ENCODE peak calls at places on chromosomes 12 and 14, in six cellular contexts. One of them, this sample, is unnamed.

GRCh38 chr12:124188561-124189405 is 106.1 kb upstream of the RFLNA start:
- DNase-seq in foreskin fibroblast: no peak
- DNase-seq in endothelial cell: peak; percentile 22
- DNase-seq in cardiac muscle cell: no peak
- DNase-seq in HCT116: no peak
- DNase-seq in epithelial cell of esophagus: peak; percentile 73
- DNase-seq in this sample: no peak

GRCh38 chr12:24631691-24632090 is 317.2 kb downstream of the BCAT1 start:
- DNase-seq in foreskin fibroblast: no peak
- DNase-seq in endothelial cell: no peak
- DNase-seq in cardiac muscle cell: no peak
- DNase-seq in HCT116: no peak
- DNase-seq in epithelial cell of esophagus: no peak
- DNase-seq in this sample: no peak

GRCh38 chr14:74634964-74635363 is 22.9 kb upstream of the LTBP2 start:
- DNase-seq in foreskin fibroblast: no peak
- DNase-seq in endothelial cell: no peak
- DNase-seq in cardiac muscle cell: no peak
- DNase-seq in HCT116: no peak
- DNase-seq in epithelial cell of esophagus: no peak
- DNase-seq in this sample: no peak

GRCh38 chr12:107318804-107319535 is 225.6 kb upstream of the CRY1 start:
- DNase-seq in foreskin fibroblast: no peak
- DNase-seq in endothelial cell: peak; percentile 47
- DNase-seq in cardiac muscle cell: peak; percentile 64
- DNase-seq in HCT116: no peak
- DNase-seq in epithelial cell of esophagus: peak; percentile 63
- DNase-seq in this sample: no peak

GRCh38 chr12:15274561-15274967 is 47.7 kb upstream of the PTPRO start:
- DNase-seq in foreskin fibroblast: peak; percentile 30
- DNase-seq in endothelial cell: no peak
- DNase-seq in cardiac muscle cell: no peak
- DNase-seq in HCT116: no peak
- DNase-seq in epithelial cell of esophagus: peak; percentile 80
- DNase-seq in this sample: no peak

GRCh38 chr12:65895759-65896656 is 71.7 kb downstream of the HMGA2 start:
- DNase-seq in foreskin fibroblast: no peak
- DNase-seq in endothelial cell: no peak
- DNase-seq in cardiac muscle cell: no peak
- DNase-seq in HCT116: peak; percentile 51
- DNase-seq in epithelial cell of esophagus: no peak
- DNase-seq in this sample: no peak

GRCh38 chr12:76637807-76638206 is 78.2 kb upstream of the OSBPL8 start:
- DNase-seq in foreskin fibroblast: peak; percentile 50
- DNase-seq in endothelial cell: no peak
- DNase-seq in cardiac muscle cell: no peak
- DNase-seq in HCT116: no peak
- DNase-seq in epithelial cell of esophagus: peak; percentile 83
- DNase-seq in this sample: no peak

GRCh38 chr14:20262642-20263128 is 23.6 kb downstream of the OR11H4 start:
- DNase-seq in foreskin fibroblast: peak; percentile 53
- DNase-seq in endothelial cell: no peak
- DNase-seq in cardiac muscle cell: no peak
- DNase-seq in HCT116: peak; percentile 6
- DNase-seq in epithelial cell of esophagus: peak; percentile 96
- DNase-seq in this sample: no peak

GRCh38 chr14:54665938-54666337 is 99.0 kb downstream of the SAMD4A start:
- DNase-seq in foreskin fibroblast: no peak
- DNase-seq in endothelial cell: no peak
- DNase-seq in cardiac muscle cell: no peak
- DNase-seq in HCT116: no peak
- DNase-seq in epithelial cell of esophagus: peak; percentile 47
- DNase-seq in this sample: no peak

GRCh38 chr14:54002653-54003052 is 46.0 kb upstream of the BMP4 start:
- DNase-seq in foreskin fibroblast: peak; percentile 77
- DNase-seq in endothelial cell: no peak
- DNase-seq in cardiac muscle cell: no peak
- DNase-seq in HCT116: no peak
- DNase-seq in epithelial cell of esophagus: no peak
- DNase-seq in this sample: no peak

GRCh38 chr14:92561906-92562489 is 48.4 kb downstream of the RIN3 start:
- DNase-seq in foreskin fibroblast: no peak
- DNase-seq in endothelial cell: no peak
- DNase-seq in cardiac muscle cell: no peak
- DNase-seq in HCT116: no peak
- DNase-seq in epithelial cell of esophagus: no peak
- DNase-seq in this sample: no peak

GRCh38 chr14:89041245-89041585 is 216.8 kb downstream of the TTC8 start:
- DNase-seq in foreskin fibroblast: no peak
- DNase-seq in endothelial cell: no peak
- DNase-seq in cardiac muscle cell: no peak
- DNase-seq in HCT116: peak; percentile 27
- DNase-seq in epithelial cell of esophagus: peak; percentile 24
- DNase-seq in this sample: no peak

GRCh38 chr12:107565551-107565950 is 120.0 kb upstream of the PWP1 start:
- DNase-seq in foreskin fibroblast: no peak
- DNase-seq in endothelial cell: no peak
- DNase-seq in cardiac muscle cell: no peak
- DNase-seq in HCT116: no peak
- DNase-seq in epithelial cell of esophagus: no peak
- DNase-seq in this sample: no peak

GRCh38 chr12:34214011-34214410 is 191.7 kb downstream of the ALG10 start:
- DNase-seq in foreskin fibroblast: no peak
- DNase-seq in endothelial cell: no peak
- DNase-seq in cardiac muscle cell: no peak
- DNase-seq in HCT116: no peak
- DNase-seq in epithelial cell of esophagus: no peak
- DNase-seq in this sample: no peak

GRCh38 chr12:68530965-68531364 is 79.7 kb upstream of the RAP1B start:
- DNase-seq in foreskin fibroblast: peak; percentile 49
- DNase-seq in endothelial cell: no peak
- DNase-seq in cardiac muscle cell: no peak
- DNase-seq in HCT116: no peak
- DNase-seq in epithelial cell of esophagus: no peak
- DNase-seq in this sample: no peak

GRCh38 chr14:73591690-73592448 is at the start of gene ACOT4:
- DNase-seq in foreskin fibroblast: peak; percentile 34
- DNase-seq in endothelial cell: peak; percentile 34
- DNase-seq in cardiac muscle cell: peak; percentile 28
- DNase-seq in HCT116: no peak
- DNase-seq in epithelial cell of esophagus: peak; percentile 51
- DNase-seq in this sample: no peak

GRCh38 chr14:67461341-67461985 is 27.1 kb downstream of the TMEM229B start:
- DNase-seq in foreskin fibroblast: peak; percentile 2
- DNase-seq in endothelial cell: no peak
- DNase-seq in cardiac muscle cell: no peak
- DNase-seq in HCT116: no peak
- DNase-seq in epithelial cell of esophagus: peak; percentile 86
- DNase-seq in this sample: no peak

GRCh38 chr12:6460751-6461371 is 9.0 kb downstream of the TAPBPL start:
- DNase-seq in foreskin fibroblast: no peak
- DNase-seq in endothelial cell: no peak
- DNase-seq in cardiac muscle cell: no peak
- DNase-seq in HCT116: no peak
- DNase-seq in epithelial cell of esophagus: no peak
- DNase-seq in this sample: no peak

GRCh38 chr12:57593187-57593586 is 2.2 kb downstream of the PIP4K2C start:
- DNase-seq in foreskin fibroblast: no peak
- DNase-seq in endothelial cell: no peak
- DNase-seq in cardiac muscle cell: no peak
- DNase-seq in HCT116: no peak
- DNase-seq in epithelial cell of esophagus: no peak
- DNase-seq in this sample: no peak

GRCh38 chr14:101221549-101222160 is 318.1 kb upstream of the RTL1 start:
- DNase-seq in foreskin fibroblast: no peak
- DNase-seq in endothelial cell: no peak
- DNase-seq in cardiac muscle cell: no peak
- DNase-seq in HCT116: no peak
- DNase-seq in epithelial cell of esophagus: no peak
- DNase-seq in this sample: no peak

GRCh38 chr14:61460853-61461611 is 139.7 kb downstream of the PRKCH start:
- DNase-seq in foreskin fibroblast: no peak
- DNase-seq in endothelial cell: no peak
- DNase-seq in cardiac muscle cell: peak; percentile 54
- DNase-seq in HCT116: no peak
- DNase-seq in epithelial cell of esophagus: peak; percentile 92
- DNase-seq in this sample: no peak

GRCh38 chr14:62216121-62216520 is 453.9 kb downstream of the SNAPC1 start:
- DNase-seq in foreskin fibroblast: no peak
- DNase-seq in endothelial cell: no peak
- DNase-seq in cardiac muscle cell: no peak
- DNase-seq in HCT116: no peak
- DNase-seq in epithelial cell of esophagus: no peak
- DNase-seq in this sample: no peak

GRCh38 chr14:92589213-92589852 is 75.8 kb downstream of the RIN3 start:
- DNase-seq in foreskin fibroblast: peak; percentile 32
- DNase-seq in endothelial cell: no peak
- DNase-seq in cardiac muscle cell: peak; percentile 62
- DNase-seq in HCT116: no peak
- DNase-seq in epithelial cell of esophagus: peak; percentile 62
- DNase-seq in this sample: no peak

GRCh38 chr12:121801601-121802484 is 2.0 kb upstream of the SETD1B start:
- DNase-seq in foreskin fibroblast: no peak
- DNase-seq in endothelial cell: no peak
- DNase-seq in cardiac muscle cell: no peak
- DNase-seq in HCT116: no peak
- DNase-seq in epithelial cell of esophagus: peak; percentile 45
- DNase-seq in this sample: no peak

GRCh38 chr12:8681129-8681902 is 16.5 kb upstream of the RIMKLB start:
- DNase-seq in foreskin fibroblast: peak; percentile 27
- DNase-seq in endothelial cell: no peak
- DNase-seq in cardiac muscle cell: no peak
- DNase-seq in HCT116: no peak
- DNase-seq in epithelial cell of esophagus: peak; percentile 92
- DNase-seq in this sample: no peak

GRCh38 chr12:8678661-8679111 is 16.1 kb upstream of the MFAP5 start:
- DNase-seq in foreskin fibroblast: no peak
- DNase-seq in endothelial cell: no peak
- DNase-seq in cardiac muscle cell: no peak
- DNase-seq in HCT116: no peak
- DNase-seq in epithelial cell of esophagus: peak; percentile 94
- DNase-seq in this sample: no peak

GRCh38 chr12:8676651-8677050 is 14.0 kb upstream of the MFAP5 start:
- DNase-seq in foreskin fibroblast: no peak
- DNase-seq in endothelial cell: no peak
- DNase-seq in cardiac muscle cell: no peak
- DNase-seq in HCT116: no peak
- DNase-seq in epithelial cell of esophagus: peak; percentile 28
- DNase-seq in this sample: no peak

GRCh38 chr12:8677362-8677761 is 14.7 kb upstream of the MFAP5 start:
- DNase-seq in foreskin fibroblast: no peak
- DNase-seq in endothelial cell: no peak
- DNase-seq in cardiac muscle cell: no peak
- DNase-seq in HCT116: no peak
- DNase-seq in epithelial cell of esophagus: no peak
- DNase-seq in this sample: no peak

GRCh38 chr12:8680533-8680932 is 17.3 kb upstream of the RIMKLB start:
- DNase-seq in foreskin fibroblast: no peak
- DNase-seq in endothelial cell: no peak
- DNase-seq in cardiac muscle cell: no peak
- DNase-seq in HCT116: no peak
- DNase-seq in epithelial cell of esophagus: no peak
- DNase-seq in this sample: no peak
- TF ChIP-seq CTCF in foreskin fibroblast: peak; percentile 11
- TF ChIP-seq CTCF in endothelial cell: no peak
- TF ChIP-seq CTCF in cardiac muscle cell: peak; percentile 8
- TF ChIP-seq CTCF in HCT116: no peak
- TF ChIP-seq CTCF in epithelial cell of esophagus: no peak
- TF ChIP-seq CTCF in this sample: peak; percentile 7

GRCh38 chr12:400828-401227 is 616 bp upstream of the CCDC77 start:
- DNase-seq in foreskin fibroblast: no peak
- DNase-seq in endothelial cell: no peak
- DNase-seq in cardiac muscle cell: no peak
- DNase-seq in HCT116: no peak
- DNase-seq in epithelial cell of esophagus: no peak
- DNase-seq in this sample: no peak

GRCh38 chr12:401235-402126 is at the start of gene CCDC77:
- DNase-seq in foreskin fibroblast: peak; percentile 87
- DNase-seq in endothelial cell: peak; percentile 91
- DNase-seq in cardiac muscle cell: peak; percentile 95
- DNase-seq in HCT116: peak; percentile 83
- DNase-seq in epithelial cell of esophagus: peak; percentile 93
- DNase-seq in this sample: peak; percentile 67

GRCh38 chr12:402127-402456 is 648 bp downstream of the CCDC77 start:
- DNase-seq in foreskin fibroblast: peak; percentile 25
- DNase-seq in endothelial cell: peak; percentile 18
- DNase-seq in cardiac muscle cell: peak; percentile 32
- DNase-seq in HCT116: no peak
- DNase-seq in epithelial cell of esophagus: peak; percentile 53
- DNase-seq in this sample: no peak
- TF ChIP-seq CTCF in foreskin fibroblast: peak; percentile 40
- TF ChIP-seq CTCF in endothelial cell: no peak
- TF ChIP-seq CTCF in cardiac muscle cell: peak; percentile 40
- TF ChIP-seq CTCF in HCT116: peak; percentile 11
- TF ChIP-seq CTCF in epithelial cell of esophagus: peak; percentile 52
- TF ChIP-seq CTCF in this sample: peak; percentile 41

DNA sequence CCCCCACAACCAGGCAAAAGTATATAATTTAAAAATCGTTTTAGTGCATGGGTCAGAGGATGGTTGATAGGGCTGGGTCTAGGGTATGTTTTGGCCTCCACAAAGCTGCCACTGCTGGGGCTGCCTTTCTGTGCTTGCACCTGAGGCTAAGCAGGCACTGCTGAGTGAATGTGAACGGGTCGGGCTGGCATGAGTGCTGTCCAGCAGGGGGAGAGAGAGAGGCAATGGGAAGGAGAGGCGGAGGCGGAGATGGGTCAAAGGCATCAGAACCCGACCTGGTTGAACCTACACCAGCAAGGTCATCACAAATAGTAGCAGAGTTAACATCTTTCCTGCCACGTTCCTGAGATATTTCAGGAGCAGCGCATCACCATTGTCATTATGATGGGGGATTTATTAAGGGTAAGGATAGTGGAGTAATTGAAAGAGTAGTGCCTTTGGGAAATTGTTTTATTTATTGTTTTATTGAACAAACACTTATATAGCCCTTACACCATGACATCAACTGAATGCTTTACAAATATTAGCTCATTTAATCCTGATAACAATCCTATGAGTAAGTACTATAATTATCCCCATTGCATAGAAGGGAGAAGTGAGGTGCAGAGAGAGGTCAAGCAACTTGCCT is 5.8 kb upstream of the NRXN3 start:
- DNase-seq in foreskin fibroblast: no peak
- DNase-seq in endothelial cell: peak; percentile 75
- DNase-seq in cardiac muscle cell: peak; percentile 74
- DNase-seq in HCT116: peak; percentile 12
- DNase-seq in epithelial cell of esophagus: peak; percentile 50
- DNase-seq in this sample: no peak
- TF ChIP-seq CTCF in foreskin fibroblast: no peak
- TF ChIP-seq CTCF in endothelial cell: peak; percentile 65
- TF ChIP-seq CTCF in cardiac muscle cell: peak; percentile 32
- TF ChIP-seq CTCF in HCT116: peak; percentile 79
- TF ChIP-seq CTCF in epithelial cell of esophagus: peak; percentile 67
- TF ChIP-seq CTCF in this sample: peak; percentile 21

DNA sequence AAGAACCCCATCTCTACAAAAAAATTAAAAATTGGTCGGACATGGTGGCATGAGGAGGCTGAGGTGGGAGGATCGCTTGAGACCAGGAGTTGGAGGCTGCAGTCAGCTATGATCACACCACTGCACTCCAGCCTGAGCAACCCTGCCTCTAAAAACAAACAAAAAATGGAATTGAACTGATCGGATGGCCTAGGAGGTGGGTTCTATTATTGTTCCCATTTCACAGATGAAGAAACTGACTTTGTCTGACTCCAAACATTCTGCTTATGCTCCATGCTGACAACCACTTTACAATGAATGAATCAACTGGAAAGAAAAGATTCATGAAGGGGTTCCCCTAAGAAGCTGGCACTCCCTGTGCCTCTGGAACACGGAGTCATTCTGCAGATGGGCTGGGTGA is 47.3 kb downstream of the TRPV4 start:
- DNase-seq in foreskin fibroblast: no peak
- DNase-seq in endothelial cell: no peak
- DNase-seq in cardiac muscle cell: no peak
- DNase-seq in HCT116: no peak
- DNase-seq in epithelial cell of esophagus: no peak
- DNase-seq in this sample: no peak
- TF ChIP-seq CTCF in foreskin fibroblast: no peak
- TF ChIP-seq CTCF in endothelial cell: no peak
- TF ChIP-seq CTCF in cardiac muscle cell: no peak
- TF ChIP-seq CTCF in HCT116: no peak
- TF ChIP-seq CTCF in epithelial cell of esophagus: no peak
- TF ChIP-seq CTCF in this sample: no peak

This sample was measured in AG09319.